ENCODE peak calls at places on chromosomes 16 and 17, in eight cellular contexts. C is glutamatergic neuron, W is tibial artery, P is PC-3, E is breast epithelium, O is HFFc6, Y is choroid plexus epithelial cell, B is prostate gland. X is an unnamed sample.

GRCh38 chr16:68362952-68363846 is 52.4 kb downstream of the PRMT7 start:
- DNase-seq in C (no peak), W (no peak), P (no peak), E (no peak), O (no peak), Y (no peak), B (no peak), X (no peak)

GRCh38 chr16:19840524-19841110 is 44.0 kb downstream of the GPRC5B start:
- DNase-seq in C (peak), W (no peak), P (no peak), E (no peak), O (no peak), Y (no peak), B (no peak), X (no peak)

GRCh38 chr17:59434429-59434828 is 103.0 kb downstream of the YPEL2 start:
- DNase-seq in C (no peak), W (no peak), P (no peak), E (no peak), O (no peak), Y (no peak), B (no peak), X (no peak)

GRCh38 chr17:43767053-43767712 is 8.6 kb upstream of the SOST start:
- DNase-seq in C (no peak), W (no peak), P (no peak), E (no peak), O (no peak), Y (no peak), B (no peak), X (no peak)

GRCh38 chr16:12499032-12499735 is 304.5 kb downstream of the CPPED1 start:
- DNase-seq in C (no peak), W (no peak), P (no peak), E (no peak), O (no peak), Y (no peak), B (no peak), X (no peak)

GRCh38 chr17:76569607-76570279 is 15.9 kb downstream of the ST6GALNAC2 start:
- DNase-seq in C (no peak), W (no peak), P (peak), E (peak), O (no peak), Y (no peak), B (no peak), X (no peak)

GRCh38 chr17:14307560-14308024 is 6.7 kb downstream of the HS3ST3B1 start:
- DNase-seq in C (no peak), W (no peak), P (no peak), E (no peak), O (peak), Y (peak), B (no peak), X (peak)

GRCh38 chr16:85611455-85612190 is 1.5 kb upstream of the GSE1 start:
- DNase-seq in C (peak), W (peak), P (peak), E (peak), O (peak), Y (peak), B (peak), X (peak)

GRCh38 chr17:60695960-60696359 is 18.3 kb downstream of the BCAS3 start:
- DNase-seq in C (no peak), W (no peak), P (peak), E (no peak), O (peak), Y (no peak), B (no peak), X (peak)

GRCh38 chr16:55495616-55496289 is 13.1 kb upstream of the LPCAT2 start:
- DNase-seq in C (no peak), W (no peak), P (no peak), E (no peak), O (peak), Y (peak), B (peak), X (peak)

GRCh38 chr17:57732062-57732461 is 13.0 kb downstream of the CCDC182 start:
- DNase-seq in C (no peak), W (no peak), P (no peak), E (no peak), O (no peak), Y (no peak), B (no peak), X (peak)

GRCh38 chr17:72789711-72790110 is 302.8 kb downstream of the SLC39A11 start:
- DNase-seq in C (no peak), W (no peak), P (no peak), E (no peak), O (no peak), Y (no peak), B (no peak), X (no peak)

GRCh38 chr16:17368951-17369350 is 101.8 kb downstream of the XYLT1 start:
- DNase-seq in C (no peak), W (no peak), P (no peak), E (no peak), O (no peak), Y (no peak), B (no peak), X (no peak)

GRCh38 chr17:10757658-10758057 is 27.8 kb upstream of the TMEM220 start:
- DNase-seq in C (no peak), W (peak), P (no peak), E (no peak), O (no peak), Y (no peak), B (no peak), X (no peak)

GRCh38 chr17:45413498-45413923 is 19.2 kb downstream of the ARHGAP27 start:
- DNase-seq in C (no peak), W (peak), P (no peak), E (no peak), O (no peak), Y (no peak), B (no peak), X (no peak)

GRCh38 chr17:62741290-62741689 is 66.8 kb downstream of the MARCHF10 start:
- DNase-seq in C (no peak), W (no peak), P (no peak), E (no peak), O (no peak), Y (no peak), B (no peak), X (no peak)

GRCh38 chr17:2871205-2871604 is 75.0 kb downstream of the RAP1GAP2 start:
- DNase-seq in C (no peak), W (no peak), P (no peak), E (no peak), O (no peak), Y (no peak), B (no peak), X (no peak)

GRCh38 chr16:72986011-72986410 is 61.9 kb downstream of the ZFHX3 start:
- DNase-seq in C (no peak), W (peak), P (no peak), E (no peak), O (no peak), Y (peak), B (peak), X (no peak)

GRCh38 chr17:28940675-28941074 is 10.6 kb downstream of the PHF12 start:
- DNase-seq in C (peak), W (no peak), P (no peak), E (no peak), O (no peak), Y (no peak), B (peak), X (no peak)

GRCh38 chr17:51257150-51258081 is 2.4 kb downstream of the MBTD1 start:
- DNase-seq in C (no peak), W (no peak), P (peak), E (no peak), O (no peak), Y (no peak), B (no peak), X (peak)

GRCh38 chr17:61307905-61308886 is 91.4 kb upstream of the TBX2 start:
- DNase-seq in C (no peak), W (no peak), P (peak), E (no peak), O (peak), Y (peak), B (no peak), X (no peak)

GRCh38 chr17:79926002-79926307 is 86.7 kb upstream of the CBX4 start:
- DNase-seq in C (no peak), W (no peak), P (no peak), E (no peak), O (no peak), Y (no peak), B (no peak), X (no peak)

GRCh38 chr17:16040710-16041251 is 41.2 kb downstream of the TTC19 start:
- DNase-seq in C (no peak), W (no peak), P (peak), E (no peak), O (peak), Y (peak), B (no peak), X (no peak)

GRCh38 chr16:68393333-68393732 is 55.0 kb downstream of the SMPD3 start:
- DNase-seq in C (no peak), W (no peak), P (no peak), E (no peak), O (no peak), Y (no peak), B (no peak), X (no peak)

GRCh38 chr17:1060991-1061390 is 64.1 kb downstream of the TIMM22 start:
- DNase-seq in C (no peak), W (peak), P (peak), E (no peak), O (peak), Y (peak), B (no peak), X (peak)

GRCh38 chr16:54801445-54801844 is 129.2 kb upstream of the IRX5 start:
- DNase-seq in C (no peak), W (no peak), P (no peak), E (no peak), O (no peak), Y (no peak), B (no peak), X (no peak)

GRCh38 chr17:68035131-68035522 is 408 bp upstream of the KPNA2 start:
- DNase-seq in C (peak), W (peak), P (no peak), E (peak), O (no peak), Y (no peak), B (peak), X (no peak)

GRCh38 chr17:40554646-40555295 is 10.5 kb downstream of the CCR7 start:
- DNase-seq in C (no peak), W (peak), P (no peak), E (no peak), O (no peak), Y (no peak), B (no peak), X (no peak)

GRCh38 chr17:72506773-72507172 is 386.0 kb downstream of the SOX9 start:
- DNase-seq in C (no peak), W (no peak), P (no peak), E (no peak), O (no peak), Y (peak), B (no peak), X (peak)

GRCh38 chr16:30437511-30438046 is 7.7 kb upstream of the DCTPP1 start:
- DNase-seq in C (no peak), W (no peak), P (peak), E (no peak), O (no peak), Y (no peak), B (peak), X (no peak)

DNA sequence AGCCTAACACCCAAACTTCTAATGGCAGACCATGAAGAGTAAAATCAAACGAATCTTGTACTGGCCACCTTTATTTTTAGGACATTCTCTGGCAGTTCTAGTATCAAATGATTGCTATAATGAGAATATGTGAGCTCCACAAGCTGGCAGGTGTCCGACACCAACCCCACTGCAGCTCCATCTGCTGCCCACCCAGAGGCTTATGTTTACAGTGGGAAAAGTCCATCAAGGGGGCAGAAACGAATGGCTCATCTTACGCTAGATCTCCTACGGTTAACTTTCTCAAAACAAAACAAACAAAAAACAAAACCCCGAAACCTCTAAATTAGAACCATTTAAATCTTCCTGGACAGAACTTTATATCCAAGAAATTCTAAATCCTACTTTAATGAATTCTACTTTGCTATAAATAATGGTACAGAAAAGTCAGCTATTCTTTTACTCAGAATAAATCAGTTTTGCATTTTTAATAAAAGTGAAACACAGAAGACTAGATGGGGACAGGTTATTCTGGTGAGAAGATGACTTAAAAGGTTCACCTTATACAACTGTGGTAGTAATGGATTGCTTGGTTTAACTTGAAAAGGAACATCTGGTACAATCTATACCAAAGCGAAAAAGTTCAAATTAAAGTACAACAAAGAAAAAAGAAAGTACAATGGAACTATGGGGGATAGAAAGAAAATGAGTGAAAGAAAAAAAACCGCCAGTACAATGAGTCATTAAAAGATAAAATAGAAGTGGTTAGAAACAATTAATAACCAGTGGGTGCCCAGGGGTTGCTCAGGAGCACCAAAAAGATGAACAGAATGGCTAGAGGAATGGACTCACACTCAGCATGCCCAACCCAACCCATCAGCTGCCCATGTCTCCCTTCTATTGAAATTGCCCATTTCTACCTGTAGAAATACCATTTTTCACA is 40.2 kb downstream of the GRB2 start:
- DNase-seq in C (peak), W (no peak), P (no peak), E (no peak), O (no peak), Y (no peak), B (no peak), X (no peak)
- TF ChIP-seq CTCF in C (no peak), W (no peak), P (no peak), E (no peak), O (no peak), Y (no peak), B (no peak), X (no peak)

GRCh38 chr16:78040396-78040795 is 18.0 kb downstream of the CLEC3A start:
- DNase-seq in C (no peak), W (no peak), P (no peak), E (no peak), O (no peak), Y (no peak), B (no peak), X (no peak)

GRCh38 chr16:78048319-78048718 is 26.0 kb downstream of the CLEC3A start:
- DNase-seq in C (no peak), W (no peak), P (no peak), E (no peak), O (no peak), Y (no peak), B (no peak), X (no peak)

DNA sequence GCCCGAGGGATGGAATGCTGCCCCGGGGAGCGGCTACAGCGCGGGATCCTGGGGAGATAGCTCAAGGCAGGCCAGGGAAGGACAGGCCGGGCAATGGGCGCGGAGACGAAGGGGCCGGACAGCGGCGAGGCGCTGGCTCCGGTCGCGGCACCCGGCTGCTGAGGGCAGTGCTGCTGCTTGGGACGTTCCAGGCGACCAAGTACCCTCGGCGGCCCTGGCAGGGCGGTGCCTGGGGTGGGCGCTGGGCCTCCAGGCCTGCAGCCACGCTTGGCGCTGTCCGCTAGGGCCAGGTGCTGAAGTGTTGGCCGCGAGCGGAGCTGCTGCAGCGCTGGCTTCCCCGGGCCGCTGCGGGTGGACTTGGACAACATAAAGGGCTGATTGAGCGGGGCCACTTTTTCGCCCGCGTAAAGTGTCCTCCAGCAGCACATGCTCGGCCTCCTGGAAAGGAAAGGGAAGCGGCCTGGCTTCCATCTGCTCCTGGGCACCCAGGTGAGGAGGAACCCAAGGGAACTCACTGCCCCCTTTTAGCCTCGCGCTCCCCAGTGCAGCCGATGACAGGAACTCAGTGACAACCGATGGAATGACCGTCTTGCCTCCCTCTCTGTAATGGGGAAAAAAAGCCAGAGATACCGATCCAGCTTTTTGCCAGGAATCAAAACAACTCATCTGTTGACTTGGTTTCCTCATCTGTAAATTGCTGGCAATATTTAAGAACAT is 23.7 kb downstream of the CLEC3A start:
- DNase-seq in C (peak), W (peak), P (peak), E (peak), O (no peak), Y (peak), B (peak), X (peak)
- TF ChIP-seq CTCF in C (no peak), W (no peak), P (no peak), E (no peak), O (no peak), Y (no peak), B (no peak), X (no peak)

DNA sequence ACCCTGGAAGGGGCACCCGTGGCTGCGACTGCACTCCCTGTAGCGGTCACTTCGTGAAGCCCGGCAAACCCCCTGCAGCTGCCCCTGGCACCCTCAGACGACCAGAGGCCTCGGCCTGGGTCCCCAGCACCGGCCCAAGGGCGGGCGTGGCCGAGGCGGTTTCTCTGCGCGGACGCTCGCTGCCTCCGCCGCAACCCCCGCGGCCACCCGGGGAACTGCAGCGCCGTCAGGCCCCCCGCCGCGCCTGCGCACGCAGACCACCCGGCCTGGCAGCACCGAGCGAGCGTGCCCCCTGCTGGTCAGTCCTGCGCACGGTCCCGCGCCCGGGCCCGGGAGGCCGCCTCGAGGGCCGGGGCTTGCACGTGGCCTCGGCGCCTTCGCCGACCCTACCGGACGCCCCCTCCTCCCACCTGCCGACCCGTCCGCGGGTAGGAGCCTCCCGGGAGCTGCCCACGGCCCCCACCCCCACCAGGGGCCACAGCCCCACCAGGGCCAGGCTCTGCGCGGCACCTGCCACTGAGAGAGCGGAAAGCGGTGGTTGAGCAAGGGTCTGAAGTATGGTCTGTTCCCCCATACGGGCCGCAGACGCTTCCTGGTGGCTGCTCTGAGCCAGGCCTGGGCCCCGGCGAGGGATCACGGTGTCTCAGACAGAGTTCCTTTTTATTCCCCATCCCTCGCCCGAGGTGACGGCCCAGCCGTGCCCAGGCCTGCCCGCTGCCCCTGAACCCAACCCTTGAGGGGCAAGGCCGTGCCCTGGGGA is 11.5 kb upstream of the HS3ST6 start:
- DNase-seq in C (peak), W (peak), P (peak), E (peak), O (peak), Y (peak), B (peak), X (peak)
- TF ChIP-seq CTCF in C (peak), W (peak), P (peak), E (peak), O (peak), Y (peak), B (peak), X (peak)

GRCh38 chr16:82366462-82366861 is 196.4 kb upstream of the MPHOSPH6 start:
- DNase-seq in C (no peak), W (no peak), P (no peak), E (no peak), O (no peak), Y (no peak), B (no peak), X (no peak)

GRCh38 chr16:82370282-82370681 is 200.3 kb upstream of the MPHOSPH6 start:
- DNase-seq in C (no peak), W (no peak), P (no peak), E (no peak), O (no peak), Y (no peak), B (no peak), X (no peak)

GRCh38 chr16:82363026-82363816 is 193.2 kb upstream of the MPHOSPH6 start:
- DNase-seq in C (no peak), W (no peak), P (no peak), E (no peak), O (no peak), Y (no peak), B (no peak), X (no peak)

GRCh38 chr16:82364690-82365089 is 194.7 kb upstream of the MPHOSPH6 start:
- DNase-seq in C (no peak), W (no peak), P (no peak), E (no peak), O (no peak), Y (no peak), B (no peak), X (no peak)

GRCh38 chr16:82368041-82368440 is 198.0 kb upstream of the MPHOSPH6 start:
- DNase-seq in C (no peak), W (no peak), P (peak), E (no peak), O (no peak), Y (peak), B (peak), X (peak)
- TF ChIP-seq CTCF in C (peak), W (peak), P (peak), E (peak), O (peak), Y (peak), B (no peak), X (peak)

GRCh38 chr16:89141884-89142267 is 29.7 kb upstream of the CDH15 start:
- DNase-seq in C (peak), W (no peak), P (no peak), E (no peak), O (no peak), Y (no peak), B (no peak), X (no peak)
- TF ChIP-seq CTCF in C (no peak), W (no peak), P (no peak), E (no peak), O (no peak), Y (no peak), B (no peak), X (no peak)

GRCh38 chr17:74089869-74090464 is 113.5 kb upstream of the RPL38 start:
- DNase-seq in C (peak), W (no peak), P (peak), E (no peak), O (no peak), Y (peak), B (peak), X (peak)
- TF ChIP-seq CTCF in C (peak), W (no peak), P (peak), E (peak), O (peak), Y (peak), B (no peak), X (peak)

GRCh38 chr17:39270923-39271322 is 45.2 kb upstream of the STAC2 start:
- DNase-seq in C (no peak), W (no peak), P (peak), E (no peak), O (peak), Y (peak), B (no peak), X (peak)
- TF ChIP-seq CTCF in C (no peak), W (peak), P (peak), E (no peak), O (peak), Y (peak), B (no peak), X (no peak)

GRCh38 chr17:42609182-42609813 is at the start of the genes RETREG3 and TUBG1:
- DNase-seq in C (peak), W (peak), P (peak), E (peak), O (peak), Y (peak), B (peak), X (peak)
- TF ChIP-seq CTCF in C (no peak), W (no peak), P (no peak), E (peak), O (peak), Y (peak), B (no peak), X (peak)

GRCh38 chr17:17985555-17985954 is 12.9 kb downstream of the DRC3 start:
- DNase-seq in C (no peak), W (no peak), P (no peak), E (no peak), O (no peak), Y (peak), B (no peak), X (no peak)
- TF ChIP-seq CTCF in C (no peak), W (no peak), P (peak), E (no peak), O (peak), Y (peak), B (no peak), X (peak)

X was measured in bronchial epithelial cell.